ENCODE peak calls at places on chromosome 1, in nine cellular contexts. G is upper lobe of right lung, P is AG10803, E is fibroblast of pulmonary artery, X is neural progenitor cell, A is bronchial epithelial cell, K is Panc1, J is lower lobe of right lung, M is A673. Y is an unnamed sample.

GRCh38 chr1:100382657-100383056 is 30.4 kb downstream of the CDC14A start:
- DNase-seq in J (no peak), X (no peak), M (no peak), K (no peak), E (no peak), A (no peak), G (no peak), P (no peak), Y (no peak)

GRCh38 chr1:200072636-200073285 is 45.3 kb downstream of the NR5A2 start:
- DNase-seq in E (no peak), X (no peak), J (no peak), P (no peak), G (no peak), M (no peak), A (no peak), K (no peak), Y (no peak)

GRCh38 chr1:185964946-185965345 is 230.8 kb downstream of the HMCN1 start:
- DNase-seq in E (no peak), P (no peak), G (no peak), K (no peak), X (no peak), A (no peak), M (no peak), J (no peak), Y (no peak)

GRCh38 chr1:90717665-90718410 is 736 bp upstream of the BARHL2 start:
- DNase-seq in E (peak; percentile 35), M (peak; percentile 97), X (peak; percentile 91), A (no peak), P (peak; percentile 13), K (no peak), J (no peak), G (no peak), Y (peak; percentile 31)

GRCh38 chr1:96416111-96416595 is 305.4 kb upstream of the PTBP2 start:
- DNase-seq in A (peak; percentile 29), P (peak; percentile 99), E (peak; percentile 99), K (peak; percentile 33), J (no peak), X (no peak), M (no peak), G (no peak), Y (peak; percentile 96)

GRCh38 chr1:113811888-113812660 is at the start of gene RSBN1:
- DNase-seq in A (peak; percentile 96), K (peak; percentile 84), J (peak; percentile 100), P (peak; percentile 99), E (peak; percentile 99), G (peak; percentile 99), M (peak; percentile 100), X (peak; percentile 99), Y (peak; percentile 99)

GRCh38 chr1:180188679-180189175 is 34.1 kb downstream of the QSOX1 start:
- DNase-seq in J (no peak), A (no peak), P (no peak), M (no peak), X (no peak), E (no peak), G (no peak), K (no peak), Y (no peak)

GRCh38 chr1:18234790-18235242 is 127.2 kb downstream of the IGSF21 start:
- DNase-seq in M (peak; percentile 84), A (peak; percentile 41), E (peak; percentile 26), J (no peak), P (peak; percentile 17), K (no peak), G (no peak), X (peak; percentile 82), Y (peak; percentile 15)

GRCh38 chr1:245503548-245503947 is 348.8 kb downstream of the KIF26B start:
- DNase-seq in J (no peak), A (no peak), X (no peak), M (no peak), E (no peak), P (no peak), G (no peak), K (no peak), Y (no peak)

GRCh38 chr1:243421784-243422183 is 165.9 kb downstream of the SDCCAG8 start:
- DNase-seq in P (peak; percentile 59), X (peak; percentile 36), J (no peak), M (peak; percentile 41), G (no peak), E (peak; percentile 81), K (no peak), A (peak; percentile 68), Y (peak; percentile 71)

GRCh38 chr1:9118186-9118585 is 10.7 kb downstream of the GPR157 start:
- DNase-seq in P (no peak), A (no peak), M (no peak), E (no peak), K (no peak), G (no peak), J (no peak), X (no peak), Y (no peak)

GRCh38 chr1:94599090-94599813 is 57.7 kb upstream of the F3 start:
- DNase-seq in A (peak; percentile 77), J (no peak), X (peak; percentile 70), M (no peak), G (peak; percentile 71), K (no peak), P (peak; percentile 33), E (no peak), Y (no peak)

GRCh38 chr1:242787968-242788367 is 263.5 kb upstream of the PLD5 start:
- DNase-seq in E (no peak), K (no peak), M (peak; percentile 13), J (no peak), A (no peak), X (no peak), G (no peak), P (no peak), Y (no peak)

GRCh38 chr1:43405219-43405875 is 15.6 kb downstream of the SZT2 start:
- DNase-seq in A (no peak), X (no peak), J (no peak), E (no peak), G (no peak), P (no peak), K (no peak), M (no peak), Y (no peak)

GRCh38 chr1:41537257-41537656 is 52.8 kb upstream of the EDN2 start:
- DNase-seq in M (no peak), E (peak; percentile 59), X (no peak), K (no peak), G (peak; percentile 51), J (peak; percentile 24), A (no peak), P (no peak), Y (peak; percentile 96)

GRCh38 chr1:160354388-160354985 is 11.3 kb downstream of the NCSTN start:
- DNase-seq in K (no peak), J (no peak), M (peak; percentile 60), A (peak; percentile 30), G (no peak), E (peak; percentile 50), P (peak; percentile 12), X (peak; percentile 76), Y (peak; percentile 34)
- TF ChIP-seq CTCF in K (peak; percentile 70), J (peak; percentile 30), M (peak; percentile 70), A (peak; percentile 54), G (peak; percentile 33), E (peak; percentile 67), P (peak; percentile 53), X (peak; percentile 81), Y (peak; percentile 65)

GRCh38 chr1:233331676-233332519 is 4.4 kb downstream of the MAP3K21 start:
- DNase-seq in A (peak; percentile 4), X (no peak), J (no peak), K (no peak), P (no peak), E (no peak), M (no peak), G (no peak), Y (no peak)
- H3K4me3 ChIP-seq in A (no peak overlapping the region), X (no peak overlapping the region), J (no peak overlapping the region), K (no peak overlapping the region), P (no peak overlapping the region), E (no peak overlapping the region), M (no peak overlapping the region), G (no peak overlapping the region), Y (no peak overlapping the region)

GRCh38 chr1:84143796-84144565 is at the start of gene PRKACB:
- DNase-seq in G (no peak), J (no peak), P (peak; percentile 44), K (peak; percentile 51), E (peak; percentile 57), M (peak; percentile 72), X (no peak), A (peak; percentile 72), Y (peak; percentile 61)

GRCh38 chr1:84145051-84145450 is 980 bp downstream of the PRKACB start:
- DNase-seq in J (no peak), K (no peak), G (no peak), P (no peak), X (no peak), M (no peak), A (peak; percentile 68), E (no peak), Y (peak; percentile 31)

GRCh38 chr1:84146375-84147032 is 2.4 kb downstream of the PRKACB start:
- DNase-seq in M (no peak), P (peak; percentile 68), E (peak; percentile 67), J (no peak), X (no peak), G (no peak), A (peak; percentile 77), K (peak; percentile 56), Y (peak; percentile 54)

DNA sequence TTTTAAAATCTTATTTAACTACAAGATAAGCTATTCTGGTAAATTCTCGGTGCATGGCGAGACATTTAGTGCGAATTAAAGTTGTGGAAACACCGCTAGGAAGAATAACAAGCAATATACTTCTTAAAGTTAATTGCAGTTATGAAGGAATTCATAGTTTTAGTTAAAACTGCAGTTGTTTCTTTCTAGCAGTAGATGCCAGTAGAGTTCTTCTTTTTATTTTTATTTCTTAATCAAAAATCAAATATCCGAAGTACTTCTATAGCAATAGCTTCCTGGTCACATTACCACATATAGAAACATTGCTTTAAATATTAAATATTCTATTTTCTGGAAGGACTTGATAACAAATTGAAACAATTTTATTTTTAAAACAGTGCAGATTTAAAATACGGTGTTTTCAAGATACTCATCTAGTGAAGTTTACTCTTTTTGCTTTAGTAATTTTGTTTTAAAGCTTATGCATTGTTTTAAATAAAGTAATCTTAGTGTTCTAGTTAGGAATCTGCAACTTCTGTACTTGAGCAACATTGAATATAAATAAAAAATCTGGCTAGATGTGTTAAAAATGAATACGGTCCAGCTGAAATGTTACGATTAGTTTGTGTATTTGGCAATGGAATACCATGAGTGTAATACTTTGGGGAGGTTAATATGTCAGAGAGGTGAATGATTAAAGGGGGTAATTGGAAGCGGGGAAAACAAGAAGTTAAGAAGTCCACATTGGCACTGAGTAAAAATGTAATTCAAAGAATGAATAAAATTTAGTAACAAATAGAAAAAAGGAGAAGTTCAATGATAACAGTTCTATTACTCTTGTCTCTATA is 2.7 kb upstream of the PRKACB start:
- DNase-seq in E (peak; percentile 54), P (no peak), M (peak; percentile 36), X (no peak), J (no peak), K (no peak), G (no peak), A (peak; percentile 27), Y (peak; percentile 46)
- TF ChIP-seq CTCF in E (peak; percentile 59), P (peak; percentile 69), M (peak; percentile 62), X (peak; percentile 35), J (peak; percentile 59), K (peak; percentile 79), G (peak; percentile 70), A (peak; percentile 28), Y (peak; percentile 50)

DNA sequence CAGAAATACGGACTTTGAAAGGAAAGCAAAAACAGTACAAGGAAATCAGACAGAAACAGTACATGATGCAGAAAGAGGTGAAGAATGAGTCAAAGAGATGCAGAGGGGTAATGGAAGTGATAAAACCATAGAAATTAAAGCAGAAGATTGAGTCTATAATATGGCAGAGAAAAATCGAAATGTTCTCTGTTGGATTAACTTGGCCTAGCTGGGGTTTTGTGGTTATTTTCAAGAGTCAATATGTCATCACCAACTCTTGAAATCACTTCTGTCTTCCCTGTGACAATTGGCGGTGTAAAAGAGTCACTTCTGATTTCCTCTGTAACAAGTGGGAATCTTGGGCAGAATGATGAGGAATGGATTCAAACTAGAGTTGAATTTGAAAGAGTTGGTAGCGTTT is 7.4 kb downstream of the YTHDF2 start:
- DNase-seq in K (no peak), E (no peak), X (no peak), M (no peak), G (no peak), P (no peak), J (no peak), A (no peak), Y (no peak)
- H3K4me3 ChIP-seq in K (no peak overlapping the region), E (no peak overlapping the region), X (peak overlapping the region; percentile 30), M (no peak overlapping the region), G (no peak overlapping the region), P (no peak overlapping the region), J (peak overlapping the region; percentile 18), A (no peak overlapping the region), Y (no peak overlapping the region)